ENCODE peak calls at places on chromosomes 4 and X, in ten cellular contexts. W is heart right ventricle, U is AG04450, A is IMR-90, L is lower lobe of right lung, Y is suprapubic skin, B is tibial artery, M is DND-41, N is adrenal gland, Q is tibial nerve. I is an unnamed sample.

GRCh38 chrX:105775672-105776071 is 46.7 kb upstream of the NRK start:
- DNase-seq in M (no peak), A (no peak), U (no peak), L (no peak), N (no peak), Y (no peak), Q (no peak), W (no peak), B (no peak), I (no peak)

GRCh38 chr4:14994242-14994641 is 8.0 kb upstream of the CPEB2 start:
- DNase-seq in Q (no peak), A (peak), L (no peak), Y (no peak), B (no peak), N (no peak), W (no peak), M (no peak), U (no peak), I (no peak)

GRCh38 chrX:154477891-154478477 is 1.1 kb downstream of the LAGE3 start:
- DNase-seq in Q (no peak), M (no peak), L (no peak), Y (no peak), U (no peak), A (no peak), N (no peak), W (no peak), B (no peak), I (peak)

GRCh38 chr4:2071912-2072867 is 13.1 kb downstream of the NAT8L start:
- DNase-seq in M (no peak), N (peak), B (peak), W (no peak), U (no peak), Y (peak), A (no peak), L (peak), Q (no peak), I (peak)

GRCh38 chrX:44795945-44796450 is 47.8 kb upstream of the DUSP21 start:
- DNase-seq in N (no peak), M (no peak), L (no peak), W (no peak), A (no peak), Y (no peak), U (no peak), Q (no peak), B (no peak), I (no peak)

GRCh38 chr4:92031825-92032224 is 271.9 kb upstream of the GRID2 start:
- DNase-seq in B (no peak), A (no peak), M (no peak), W (no peak), U (no peak), L (no peak), Y (no peak), Q (no peak), N (no peak), I (no peak)

GRCh38 chr4:38223801-38224236 is 263.6 kb downstream of the PTTG2 start:
- DNase-seq in W (no peak), Q (no peak), U (no peak), M (no peak), B (no peak), N (no peak), A (no peak), Y (no peak), L (no peak), I (no peak)

GRCh38 chr4:48109413-48110263 is 24.4 kb downstream of the TXK start:
- DNase-seq in W (no peak), U (no peak), L (no peak), Y (no peak), Q (no peak), B (no peak), A (peak), M (no peak), N (no peak), I (no peak)

GRCh38 chr4:65344278-65344825 is 325.9 kb downstream of the EPHA5 start:
- DNase-seq in M (no peak), L (no peak), Y (no peak), W (no peak), U (no peak), B (no peak), N (no peak), Q (no peak), A (no peak), I (no peak)

GRCh38 chrX:22360129-22360528 is 87.4 kb downstream of the CBLL2 start:
- DNase-seq in L (no peak), Q (no peak), W (no peak), U (no peak), A (no peak), N (no peak), B (no peak), Y (no peak), M (no peak), I (no peak)

GRCh38 chrX:72002886-72003285 is 92.2 kb downstream of the NHSL2 start:
- DNase-seq in M (no peak), A (no peak), U (no peak), N (no peak), W (no peak), Q (no peak), B (no peak), L (no peak), Y (no peak), I (no peak)

GRCh38 chr4:53558061-53558801 is 33.1 kb downstream of the LNX1 start:
- DNase-seq in B (no peak), M (no peak), Y (no peak), U (no peak), L (no peak), A (peak), Q (no peak), W (no peak), N (no peak), I (peak)

GRCh38 chr4:151356510-151356909 is 31.1 kb upstream of the SH3D19 start:
- DNase-seq in B (no peak), N (peak), L (no peak), M (no peak), U (no peak), A (peak), Y (no peak), Q (no peak), W (no peak), I (no peak)

GRCh38 chr4:113293043-113293560 is 243.6 kb downstream of the ANK2 start:
- DNase-seq in L (no peak), Q (no peak), A (peak), U (peak), B (peak), N (no peak), Y (no peak), M (no peak), W (peak), I (peak)

GRCh38 chr4:184422378-184422777 is 52.0 kb downstream of the IRF2 start:
- DNase-seq in M (no peak), N (no peak), Q (no peak), A (no peak), W (no peak), Y (no peak), L (no peak), B (no peak), U (no peak), I (no peak)
- H3K4me3 ChIP-seq in M (no peak), N (no peak), Q (no peak), A (no peak), W (no peak), Y (no peak), L (no peak), B (no peak), U (no peak), I (no peak)

DNA sequence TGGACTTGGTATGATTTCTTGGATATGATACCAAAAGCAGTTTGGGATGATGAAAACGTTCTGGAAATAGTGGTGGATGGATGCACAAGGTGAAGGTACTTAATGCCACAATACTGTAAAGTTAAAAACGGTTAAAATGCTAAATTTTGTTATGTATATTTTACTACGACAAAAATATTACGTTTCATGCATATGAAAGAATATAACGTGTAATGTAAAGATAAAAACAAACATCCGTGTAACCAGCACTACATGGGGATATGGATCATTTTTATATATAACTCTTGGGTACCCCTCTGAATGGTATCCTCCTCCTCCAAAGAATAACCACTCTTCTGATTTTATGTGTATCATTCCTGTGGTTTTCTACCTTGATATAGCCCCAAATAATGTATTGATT is 862 bp upstream of the CENPU start:
- DNase-seq in Q (no peak), N (no peak), M (no peak), Y (no peak), B (no peak), W (no peak), L (no peak), A (no peak), U (no peak), I (no peak)
- H3K27ac ChIP-seq in Q (peak), N (no peak), M (peak), Y (no peak), B (peak), W (no peak), L (no peak), A (no peak), U (no peak), I (no peak)

GRCh38 chr4:32117696-32118095 is 1397.5 kb downstream of the PCDH7 start:
- DNase-seq in M (no peak), B (no peak), N (no peak), Q (no peak), U (no peak), A (no peak), W (no peak), L (no peak), Y (no peak), I (no peak)

DNA sequence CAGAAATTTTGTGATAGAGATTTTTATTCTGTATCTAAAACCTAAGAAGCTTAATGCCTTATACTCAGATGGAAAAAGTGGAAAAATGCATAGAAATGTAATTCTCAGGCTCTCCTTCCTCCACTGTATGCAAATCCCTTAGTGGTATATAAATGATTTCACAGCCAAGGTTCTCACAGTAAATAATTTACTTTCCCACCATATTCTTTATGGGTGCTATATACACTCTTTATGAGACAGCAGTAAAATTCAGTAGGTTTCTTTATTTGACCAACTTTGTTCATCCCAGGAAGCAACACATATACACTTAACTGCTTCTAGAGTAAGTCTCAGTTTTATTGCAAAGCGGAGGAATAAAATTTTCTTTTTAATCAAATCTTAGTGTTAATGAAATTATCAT is 1399.7 kb downstream of the PCDH7 start:
- DNase-seq in L (no peak), Q (no peak), N (no peak), W (no peak), B (no peak), A (no peak), Y (no peak), U (no peak), M (no peak), I (no peak)
- H3K4me3 ChIP-seq in L (no peak), Q (no peak), N (no peak), W (no peak), B (no peak), A (no peak), Y (no peak), U (no peak), M (no peak), I (no peak)

GRCh38 chr4:140096483-140096861 is 57.5 kb downstream of the MAML3 start:
- DNase-seq in A (no peak), M (no peak), U (no peak), L (no peak), B (no peak), N (no peak), Q (no peak), W (no peak), Y (no peak), I (no peak)
- H3K27ac ChIP-seq in A (peak), M (peak), U (no peak), L (peak), B (peak), N (no peak), Q (no peak), W (peak), Y (peak), I (no peak)

GRCh38 chrX:38890326-38890725 is 89.1 kb downstream of the MID1IP1 start:
- DNase-seq in L (no peak), N (no peak), W (no peak), Q (no peak), U (no peak), M (no peak), A (no peak), Y (no peak), B (no peak), I (no peak)

GRCh38 chrX:38887222-38887621 is 86.0 kb downstream of the MID1IP1 start:
- DNase-seq in M (no peak), W (no peak), U (no peak), L (no peak), N (no peak), Q (no peak), A (no peak), B (no peak), Y (no peak), I (no peak)

GRCh38 chrX:38881727-38882126 is 80.5 kb downstream of the MID1IP1 start:
- DNase-seq in U (no peak), L (no peak), N (no peak), A (no peak), M (no peak), Q (no peak), Y (no peak), W (no peak), B (no peak), I (no peak)

GRCh38 chrX:38882894-38883620 is 81.8 kb downstream of the MID1IP1 start:
- DNase-seq in L (no peak), Y (no peak), N (no peak), M (no peak), W (no peak), B (no peak), A (peak), Q (no peak), U (peak), I (no peak)

GRCh38 chrX:38886112-38886511 is 84.9 kb downstream of the MID1IP1 start:
- DNase-seq in B (no peak), M (no peak), N (no peak), L (no peak), U (no peak), W (no peak), A (no peak), Q (no peak), Y (no peak), I (no peak)
- H3K4me3 ChIP-seq in B (no peak), M (no peak), N (no peak), L (no peak), U (no peak), W (no peak), A (no peak), Q (no peak), Y (no peak), I (no peak)

GRCh38 chr4:68872442-68873217 is 56.8 kb downstream of the UGT2B10 start:
- DNase-seq in W (no peak), N (no peak), Q (no peak), Y (no peak), A (no peak), U (no peak), B (no peak), L (no peak), M (no peak), I (no peak)
- H3K27ac ChIP-seq in W (no peak), N (no peak), Q (no peak), Y (no peak), A (no peak), U (no peak), B (no peak), L (no peak), M (no peak), I (no peak)

GRCh38 chr4:10783351-10783750 is 98.8 kb upstream of the CLNK start:
- DNase-seq in Q (no peak), U (peak), W (no peak), A (peak), L (no peak), Y (no peak), N (no peak), M (no peak), B (no peak), I (no peak)

GRCh38 chr4:10787365-10787764 is 102.8 kb upstream of the CLNK start:
- DNase-seq in Y (no peak), L (no peak), W (no peak), N (no peak), A (no peak), U (no peak), M (no peak), Q (no peak), B (no peak), I (no peak)

GRCh38 chr4:10781805-10782204 is 97.2 kb upstream of the CLNK start:
- DNase-seq in W (no peak), L (no peak), A (no peak), M (no peak), Q (no peak), Y (no peak), B (no peak), U (no peak), N (no peak), I (no peak)
- H3K4me3 ChIP-seq in W (no peak), L (no peak), A (no peak), M (no peak), Q (no peak), Y (no peak), B (no peak), U (no peak), N (no peak), I (no peak)

GRCh38 chr4:7831858-7832257 is 107.8 kb downstream of the AFAP1 start:
- DNase-seq in M (no peak), Y (no peak), A (no peak), Q (no peak), N (no peak), B (no peak), L (no peak), U (no peak), W (no peak), I (no peak)
- H3K27ac ChIP-seq in M (no peak), Y (peak), A (peak), Q (no peak), N (no peak), B (peak), L (peak), U (peak), W (peak), I (peak)

GRCh38 chr4:118834070-118834469 is 1.9 kb downstream of the SEC24D start:
- DNase-seq in M (no peak), Y (no peak), B (no peak), A (no peak), W (no peak), L (no peak), U (no peak), N (no peak), Q (no peak), I (no peak)
- H3K4me3 ChIP-seq in M (no peak), Y (peak), B (peak), A (peak), W (no peak), L (peak), U (peak), N (no peak), Q (no peak), I (peak)

I was measured in aorta.